ENCODE peak calls at places on chromosomes 6 and 20, in four cellular contexts. I is CD4-positive, CD25-positive, alpha-beta regulatory T cell; D is endodermal cell; Q is left lung. B is an unnamed sample.

GRCh38 chr6:56479381-56479780 is 163.3 kb downstream of the DST start:
- DNase-seq in D (no peak), Q (no peak), I (no peak), B (no peak)

GRCh38 chr6:92428443-92428842 is 990.9 kb downstream of the EPHA7 start:
- DNase-seq in I (no peak), Q (no peak), D (no peak), B (no peak)

GRCh38 chr20:7090001-7090400 is 322.5 kb downstream of the BMP2 start:
- DNase-seq in Q (no peak), I (no peak), D (no peak), B (no peak)

GRCh38 chr20:34083137-34083536 is 28.9 kb downstream of the EIF2S2 start:
- DNase-seq in Q (peak; percentile 90), I (no peak), D (no peak), B (peak; percentile 86)

GRCh38 chr6:169998457-169998856 is 247.0 kb downstream of the ERMARD start:
- DNase-seq in I (no peak), D (peak; percentile 31), Q (no peak), B (no peak)

GRCh38 chr6:27865952-27866369 is 46.2 kb downstream of the OR2B2 start:
- DNase-seq in Q (no peak), I (no peak), D (peak; percentile 87), B (no peak)

GRCh38 chr6:165098165-165098564 is 211.2 kb downstream of the C6orf118 start:
- DNase-seq in Q (no peak), D (peak; percentile 74), I (no peak), B (no peak)

GRCh38 chr20:63686492-63687321 is 9.7 kb upstream of the TNFRSF6B start:
- DNase-seq in D (no peak), I (no peak), Q (peak; percentile 86), B (peak; percentile 88)

GRCh38 chr6:30378290-30378937 is 33.5 kb downstream of the RPP21 start:
- DNase-seq in I (no peak), D (no peak), Q (no peak), B (no peak)

GRCh38 chr6:36428911-36429310 is 13.7 kb downstream of the PXT1 start:
- DNase-seq in D (no peak), Q (no peak), I (no peak), B (no peak)

GRCh38 chr6:104095661-104096416 is 763.9 kb downstream of the HACE1 start:
- DNase-seq in I (no peak), Q (no peak), D (no peak), B (no peak)

GRCh38 chr6:130717657-130718056 is 109.5 kb upstream of the SMLR1 start:
- DNase-seq in I (no peak), D (no peak), Q (no peak), B (no peak)

GRCh38 chr20:48538058-48538825 is 289.6 kb downstream of the PREX1 start:
- DNase-seq in I (no peak), Q (peak; percentile 44), D (peak; percentile 58), B (no peak)

GRCh38 chr6:161302949-161303348 is 29.1 kb upstream of the AGPAT4 start:
- DNase-seq in D (no peak), I (no peak), Q (no peak), B (no peak)
- H3K4me3 ChIP-seq in D (no peak overlapping the region), I (no peak overlapping the region), Q (no peak overlapping the region), B (no peak overlapping the region)

GRCh38 chr6:10433322-10433721 is 18.4 kb upstream of the TFAP2A start:
- DNase-seq in I (no peak), Q (no peak), D (no peak), B (no peak)

GRCh38 chr6:10425973-10426780 is 11.3 kb upstream of the TFAP2A start:
- DNase-seq in Q (no peak), I (no peak), D (peak; percentile 76), B (no peak)

GRCh38 chr6:10431423-10432164 is 16.7 kb upstream of the TFAP2A start:
- DNase-seq in I (no peak), Q (no peak), D (no peak), B (no peak)

GRCh38 chr6:10426781-10427279 is 12.0 kb upstream of the TFAP2A start:
- DNase-seq in I (no peak), D (no peak), Q (no peak), B (no peak)

DNA sequence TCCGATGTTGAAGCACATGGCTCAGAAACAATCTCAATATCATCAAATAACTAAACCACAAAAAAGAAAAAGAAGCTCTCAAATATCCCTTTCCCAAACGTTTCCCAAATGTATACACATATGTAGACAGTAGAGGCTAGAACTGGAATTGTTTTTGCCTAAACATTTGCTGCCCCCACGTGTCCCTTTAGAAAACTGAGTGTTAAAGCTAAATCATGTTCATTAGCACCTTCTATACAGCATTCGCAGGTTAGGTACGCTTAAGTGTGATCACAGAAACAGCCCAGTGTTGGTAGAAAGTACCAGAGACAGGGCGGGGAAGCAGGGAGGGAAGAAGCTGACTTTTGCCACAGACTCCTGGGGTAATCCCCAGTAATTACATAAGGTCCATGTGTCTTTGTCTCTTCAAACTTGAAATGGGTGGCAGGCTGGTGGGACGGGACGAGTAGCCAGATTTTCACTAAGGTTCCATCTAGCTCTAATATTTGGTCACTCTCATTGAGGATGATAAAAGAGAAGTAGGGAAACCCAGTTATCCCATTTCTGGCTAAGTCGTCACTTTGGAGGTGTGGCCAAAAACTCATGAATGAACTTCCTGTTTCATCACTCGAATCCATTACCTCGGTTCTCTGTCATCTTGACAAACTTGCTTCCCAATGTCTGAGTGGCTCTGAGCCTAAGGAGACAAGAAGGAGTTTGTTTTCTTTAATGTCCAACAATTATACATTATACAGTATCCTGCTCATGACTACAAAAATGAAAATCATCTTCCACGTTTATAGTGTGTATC is 15.0 kb upstream of the TFAP2A start:
- DNase-seq in D (peak; percentile 55), Q (no peak), I (no peak), B (no peak)
- H3K27me3 ChIP-seq in D (peaks cover 52% of the 10 kb centered on the region), Q (peaks cover 84% of the 10 kb centered on the region), I (peaks cover 28% of the 10 kb centered on the region), B (no peaks in the 10 kb centered on the region)

GRCh38 chr6:150176152-150176551 is 33.3 kb downstream of the PPP1R14C start:
- DNase-seq in D (no peak), I (no peak), Q (peak; percentile 44), B (no peak)

GRCh38 chr6:150179030-150179429 is 36.2 kb downstream of the PPP1R14C start:
- DNase-seq in Q (no peak), D (no peak), I (no peak), B (no peak)

GRCh38 chr6:150177260-150178246 is 34.7 kb downstream of the PPP1R14C start:
- DNase-seq in Q (no peak), D (no peak), I (no peak), B (no peak)

GRCh38 chr6:150175611-150176151 is 32.8 kb downstream of the PPP1R14C start:
- DNase-seq in D (no peak), Q (no peak), I (no peak), B (no peak)

DNA sequence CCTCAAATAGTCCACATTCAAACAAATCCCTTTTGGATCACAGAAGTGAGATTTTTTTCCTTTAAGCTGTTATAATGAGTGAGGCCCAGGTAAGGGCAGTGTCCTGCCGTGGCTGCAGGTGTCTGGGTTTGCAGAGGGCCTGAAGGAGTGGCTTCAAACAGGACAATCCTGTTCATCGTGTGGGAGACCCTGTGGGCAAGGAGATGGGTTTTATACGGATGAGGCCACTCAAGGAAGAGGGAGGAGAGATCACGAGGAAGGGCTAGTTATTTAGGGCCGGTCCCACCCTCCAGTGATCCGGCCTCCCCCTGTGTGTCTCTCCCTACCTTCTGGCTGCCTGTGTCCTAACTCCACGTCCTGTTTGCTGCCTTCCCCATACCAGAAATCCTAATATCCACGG is 33.8 kb downstream of the PPP1R14C start:
- DNase-seq in D (no peak), Q (no peak), I (no peak), B (no peak)
- H3K4me3 ChIP-seq in D (no peak overlapping the region), Q (no peak overlapping the region), I (no peak overlapping the region), B (no peak overlapping the region)

DNA sequence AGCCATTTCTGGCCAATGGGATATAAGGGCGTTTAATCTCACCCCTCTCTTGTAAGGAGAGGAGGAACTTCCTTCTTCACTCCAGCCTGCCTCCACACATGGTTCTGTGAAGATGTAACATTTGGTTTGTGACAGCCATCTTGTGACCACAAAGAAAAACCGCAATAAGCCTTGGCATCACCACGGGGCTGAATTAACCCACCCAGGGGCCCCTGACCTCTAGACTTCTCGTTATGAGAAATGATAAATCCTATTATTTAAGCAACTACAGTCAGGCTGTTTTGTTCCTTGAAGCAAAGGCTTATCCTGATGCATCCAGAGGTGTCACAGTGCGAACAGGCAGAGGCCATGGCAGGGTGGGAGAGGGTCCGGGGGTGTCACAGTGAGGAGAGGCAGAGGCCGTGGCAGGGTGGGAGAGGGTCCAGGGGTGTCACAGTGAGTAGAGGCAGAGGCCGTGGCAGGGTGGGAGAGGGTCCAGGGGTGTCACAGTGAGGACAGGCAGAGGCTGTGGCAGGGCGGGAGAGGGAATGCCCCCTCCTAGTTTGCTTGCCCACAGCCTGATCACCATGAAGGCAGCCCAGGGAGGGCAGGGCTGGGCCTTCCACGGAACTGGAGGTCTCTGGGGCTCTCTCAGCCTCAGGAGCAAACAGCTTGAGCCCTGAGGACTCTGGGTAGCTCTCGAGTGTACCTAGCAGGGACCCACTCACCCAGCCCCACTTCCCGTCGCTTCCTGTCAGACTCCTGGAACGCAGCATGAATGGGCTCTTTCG is 139.9 kb downstream of the CDC5L start:
- DNase-seq in Q (no peak), D (peak; percentile 34), I (no peak), B (no peak)
- H3K27me3 ChIP-seq in Q (peaks cover 26% of the 10 kb centered on the region), D (no peaks in the 10 kb centered on the region), I (peaks cover under 1% of the 10 kb centered on the region), B (no peaks in the 10 kb centered on the region)

GRCh38 chr6:149872233-149872632 is 8.1 kb upstream of the LRP11 start:
- DNase-seq in D (no peak), Q (no peak), I (no peak), B (no peak)

GRCh38 chr6:149869275-149869892 is 5.2 kb upstream of the LRP11 start:
- DNase-seq in I (no peak), D (no peak), Q (no peak), B (no peak)

GRCh38 chr6:149867876-149868640 is 3.9 kb upstream of the LRP11 start:
- DNase-seq in Q (no peak), D (peak; percentile 82), I (no peak), B (no peak)

GRCh38 chr6:149876241-149876933 is 12.2 kb upstream of the LRP11 start:
- DNase-seq in D (no peak), I (no peak), Q (no peak), B (no peak)

DNA sequence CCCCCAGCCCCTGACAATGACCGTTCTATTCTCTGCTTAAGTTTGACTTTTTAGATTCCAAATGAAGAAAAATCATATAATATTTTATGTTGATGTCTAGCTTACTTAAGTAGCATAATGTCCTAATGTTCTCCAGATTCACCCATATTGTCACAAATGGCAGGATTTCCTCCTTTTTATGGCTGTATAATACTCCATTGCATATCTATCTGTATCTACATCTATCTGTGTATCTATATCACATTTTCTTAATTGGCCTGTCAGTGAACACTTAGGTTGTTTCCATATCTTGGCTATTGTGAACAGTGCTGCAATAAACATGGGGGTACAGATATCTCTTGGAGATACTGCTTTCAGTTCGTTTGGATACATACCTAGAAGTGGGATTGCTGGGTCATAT is 7.0 kb upstream of the LRP11 start:
- DNase-seq in D (no peak), Q (no peak), I (no peak), B (no peak)
- H3K4me3 ChIP-seq in D (no peak overlapping the region), Q (no peak overlapping the region), I (no peak overlapping the region), B (no peak overlapping the region)

GRCh38 chr6:100456178-100456880 is 8.4 kb downstream of the SIM1 start:
- DNase-seq in I (no peak), D (no peak), Q (no peak), B (no peak)
- H3K27me3 ChIP-seq in I (peaks cover 62% of the 10 kb centered on the region), D (peaks cover 100% of the 10 kb centered on the region), Q (peaks cover 100% of the 10 kb centered on the region), B (peaks cover 4% of the 10 kb centered on the region)

B was measured in aorta.